ENCODE peak calls at places on chromosomes 6 and 20, in eight cellular contexts. G is HCT116, Z is HepG2, X is K562, O is prostate gland, L is endothelial cell of umbilical vein, K is upper lobe of left lung, N is stomach. W is an unnamed sample.

GRCh38 chr6:159062965-159063364 is 18.2 kb upstream of the TAGAP start:
- DNase-seq in O (no peak), K (no peak), N (no peak), L (no peak), G (no peak), X (no peak), Z (no peak), W (no peak)

GRCh38 chr6:50541941-50542340 is 171.4 kb upstream of the TFAP2D start:
- DNase-seq in Z (no peak), K (no peak), X (no peak), O (no peak), L (no peak), N (no peak), G (no peak), W (no peak)

GRCh38 chr20:64113796-64114355 is 6.5 kb upstream of the NPBWR2 start:
- DNase-seq in K (peak), L (no peak), O (no peak), N (peak), Z (no peak), G (no peak), X (no peak), W (peak)

GRCh38 chr6:36752886-36753506 is 55.4 kb downstream of the RAB44 start:
- DNase-seq in K (peak), G (no peak), X (no peak), Z (no peak), N (no peak), O (no peak), L (no peak), W (peak)

GRCh38 chr6:135159531-135159930 is 21.6 kb upstream of the MYB start:
- DNase-seq in Z (no peak), K (no peak), X (no peak), L (no peak), G (no peak), O (no peak), N (no peak), W (no peak)

GRCh38 chr20:32168184-32168910 is 39.2 kb downstream of the PLAGL2 start:
- DNase-seq in Z (peak), O (no peak), K (no peak), N (no peak), X (no peak), G (peak), L (peak), W (no peak)

GRCh38 chr20:58981564-58982364 is 708 bp downstream of the NELFCD start:
- DNase-seq in Z (peak), O (no peak), K (peak), G (no peak), L (peak), N (peak), X (peak), W (no peak)

GRCh38 chr6:11270030-11271027 is 37.9 kb upstream of the NEDD9 start:
- DNase-seq in L (peak), Z (peak), O (no peak), N (no peak), G (no peak), K (no peak), X (no peak), W (peak)

GRCh38 chr6:100892116-100892515 is 11.0 kb upstream of the ASCC3 start:
- DNase-seq in G (no peak), K (no peak), X (no peak), O (no peak), Z (no peak), N (no peak), L (no peak), W (no peak)

GRCh38 chr6:164927288-164928040 is 381.9 kb downstream of the C6orf118 start:
- DNase-seq in O (peak), X (peak), Z (peak), L (peak), N (peak), G (peak), K (peak), W (peak)

GRCh38 chr6:144471986-144472385 is 186.9 kb downstream of the UTRN start:
- DNase-seq in G (no peak), X (no peak), K (no peak), L (no peak), N (no peak), Z (no peak), O (no peak), W (no peak)

GRCh38 chr6:47628448-47629272 is 69.7 kb upstream of the ADGRF4 start:
- DNase-seq in N (no peak), K (no peak), X (no peak), O (no peak), Z (no peak), G (no peak), L (no peak), W (no peak)

GRCh38 chr6:150491131-150491795 is 108.4 kb upstream of the PLEKHG1 start:
- DNase-seq in X (no peak), K (no peak), L (no peak), N (no peak), O (no peak), Z (no peak), G (peak), W (no peak)

GRCh38 chr6:107847844-107848802 is 24.0 kb upstream of the SCML4 start:
- DNase-seq in K (peak), X (peak), O (peak), Z (peak), G (peak), N (peak), L (peak), W (peak)

GRCh38 chr6:158279615-158280014 is 32.6 kb upstream of the TULP4 start:
- DNase-seq in Z (no peak), G (no peak), N (no peak), O (no peak), L (no peak), K (no peak), X (no peak), W (no peak)

GRCh38 chr6:72621243-72622093 is at the start of gene KCNQ5:
- DNase-seq in N (no peak), L (no peak), O (no peak), K (peak), Z (no peak), G (no peak), X (peak), W (peak)

GRCh38 chr6:158050955-158051354 is 69.3 kb downstream of the SYNJ2 start:
- DNase-seq in L (no peak), N (no peak), O (no peak), Z (no peak), G (no peak), K (no peak), X (no peak), W (no peak)

GRCh38 chr6:104754788-104755409 is 104.8 kb downstream of the HACE1 start:
- DNase-seq in G (no peak), L (no peak), K (no peak), N (no peak), O (no peak), X (no peak), Z (no peak), W (no peak)

GRCh38 chr20:50289581-50289980 is 99.0 kb downstream of the CEBPB start:
- DNase-seq in G (no peak), O (no peak), K (no peak), N (no peak), L (no peak), X (no peak), Z (no peak), W (no peak)

GRCh38 chr20:9407805-9408421 is 106.5 kb upstream of the LAMP5 start:
- DNase-seq in Z (peak), K (peak), L (peak), G (peak), N (peak), O (peak), X (peak), W (peak)

GRCh38 chr20:9409352-9409751 is 105.0 kb upstream of the LAMP5 start:
- DNase-seq in X (no peak), Z (no peak), N (no peak), G (no peak), L (peak), K (no peak), O (no peak), W (no peak)

GRCh38 chr20:9411833-9412232 is 102.6 kb upstream of the LAMP5 start:
- DNase-seq in N (no peak), K (no peak), L (no peak), G (no peak), O (no peak), Z (no peak), X (no peak), W (no peak)

GRCh38 chr20:9409981-9410380 is 104.4 kb upstream of the LAMP5 start:
- DNase-seq in K (no peak), N (no peak), X (no peak), G (no peak), Z (no peak), L (no peak), O (no peak), W (no peak)

GRCh38 chr20:9408422-9409300 is 105.7 kb upstream of the LAMP5 start:
- DNase-seq in L (peak), N (no peak), O (no peak), G (no peak), X (no peak), K (no peak), Z (no peak), W (no peak)
- TF ChIP-seq CTCF in L (no peak), N (no peak), O (no peak), G (no peak), X (no peak), K (no peak), Z (no peak), W (no peak)

GRCh38 chr6:39702265-39702664 is 22.9 kb downstream of the KIF6 start:
- DNase-seq in G (no peak), K (no peak), N (no peak), L (no peak), X (no peak), Z (no peak), O (no peak), W (no peak)

GRCh38 chr6:39707962-39708683 is 17.1 kb downstream of the KIF6 start:
- DNase-seq in K (no peak), Z (no peak), O (no peak), G (no peak), N (no peak), X (no peak), L (no peak), W (no peak)

DNA sequence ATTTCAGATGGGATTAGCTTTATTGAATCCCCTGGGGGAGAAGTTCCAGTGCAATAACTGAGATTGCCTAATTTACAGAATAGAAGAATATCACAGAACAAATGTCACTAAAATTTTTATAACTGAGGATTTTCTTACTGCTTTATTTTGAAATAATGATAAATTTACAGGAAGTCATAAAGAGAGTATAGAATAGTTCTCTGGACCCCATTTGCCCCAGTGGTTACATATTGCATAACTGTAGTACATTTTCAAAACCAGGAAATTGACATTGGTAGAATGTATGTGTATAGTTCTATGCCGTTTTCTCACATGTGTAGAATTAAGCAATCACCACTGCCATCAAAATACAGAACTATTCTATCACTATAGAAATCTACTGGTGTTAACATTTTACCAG is 18.4 kb downstream of the KIF6 start:
- DNase-seq in O (no peak), G (no peak), L (no peak), K (no peak), N (no peak), Z (no peak), X (no peak), W (no peak)
- TF ChIP-seq POLR2AphosphoS5 in O (no peak), G (no peak), L (no peak), K (no peak), N (no peak), Z (no peak), X (no peak), W (no peak)

GRCh38 chr6:38187285-38187684 is 367.8 kb downstream of the ZFAND3 start:
- DNase-seq in K (peak), Z (no peak), O (no peak), G (no peak), L (no peak), X (no peak), N (no peak), W (no peak)
- TF ChIP-seq CTCF in K (no peak), Z (peak), O (no peak), G (no peak), L (no peak), X (no peak), N (no peak), W (no peak)

GRCh38 chr6:148749678-148750077 is 2.8 kb downstream of the UST start:
- DNase-seq in X (no peak), Z (no peak), K (no peak), G (no peak), O (no peak), L (no peak), N (no peak), W (no peak)

GRCh38 chr6:148745926-148746325 is 904 bp upstream of the UST start:
- DNase-seq in K (no peak), N (no peak), Z (no peak), X (no peak), G (no peak), L (no peak), O (no peak), W (no peak)

GRCh38 chr6:148747145-148747492 is 289 bp downstream of the UST start:
- DNase-seq in L (peak), O (peak), X (peak), G (no peak), K (peak), N (peak), Z (no peak), W (peak)

GRCh38 chr6:148746363-148747144 is at the start of gene UST:
- DNase-seq in G (peak), X (peak), K (peak), N (peak), Z (no peak), O (peak), L (peak), W (peak)

DNA sequence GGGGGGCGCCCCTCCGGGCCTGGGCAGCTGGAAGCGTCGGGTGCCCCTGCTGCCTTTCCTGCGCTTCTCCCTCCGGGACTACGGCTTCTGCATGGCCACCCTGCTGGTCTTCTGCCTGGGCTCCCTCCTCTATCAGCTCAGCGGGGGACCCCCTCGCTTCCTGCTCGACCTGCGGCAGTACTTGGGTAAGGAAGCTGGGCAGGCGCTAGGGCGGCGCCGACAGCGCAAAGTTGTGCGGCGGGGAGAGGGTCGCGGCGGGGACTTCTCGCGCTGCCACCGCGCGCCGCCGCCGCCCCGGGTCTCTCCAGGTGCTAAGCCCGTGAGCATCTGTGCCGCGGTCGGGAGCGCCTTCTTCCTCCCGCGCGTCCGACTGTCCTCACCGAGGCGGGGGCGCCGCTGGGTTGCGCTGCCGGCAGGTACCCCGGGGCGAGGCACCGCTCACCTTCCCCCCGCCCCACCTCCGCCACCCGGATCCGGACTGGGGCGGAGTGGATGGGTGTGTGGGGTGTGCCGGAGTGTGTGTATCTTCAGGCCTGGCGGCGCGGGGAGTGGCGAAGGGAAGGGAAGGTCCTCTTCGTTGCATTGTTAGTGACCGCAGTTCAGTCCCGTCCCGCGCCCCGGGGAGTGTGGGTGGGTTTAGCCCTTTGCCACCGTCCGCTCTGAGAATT is 797 bp downstream of the UST start:
- DNase-seq in X (no peak), O (peak), N (peak), L (peak), Z (no peak), K (peak), G (no peak), W (peak)
- TF ChIP-seq POLR2AphosphoS5 in X (no peak), O (peak), N (no peak), L (no peak), Z (no peak), K (no peak), G (no peak), W (no peak)

GRCh38 chr20:33401042-33401921 is at the start of gene CDK5RAP1:
- DNase-seq in N (peak), K (peak), G (peak), L (peak), O (peak), X (peak), Z (peak), W (peak)
- TF ChIP-seq CTCF in N (no peak), K (no peak), G (no peak), L (no peak), O (no peak), X (no peak), Z (no peak), W (no peak)

DNA sequence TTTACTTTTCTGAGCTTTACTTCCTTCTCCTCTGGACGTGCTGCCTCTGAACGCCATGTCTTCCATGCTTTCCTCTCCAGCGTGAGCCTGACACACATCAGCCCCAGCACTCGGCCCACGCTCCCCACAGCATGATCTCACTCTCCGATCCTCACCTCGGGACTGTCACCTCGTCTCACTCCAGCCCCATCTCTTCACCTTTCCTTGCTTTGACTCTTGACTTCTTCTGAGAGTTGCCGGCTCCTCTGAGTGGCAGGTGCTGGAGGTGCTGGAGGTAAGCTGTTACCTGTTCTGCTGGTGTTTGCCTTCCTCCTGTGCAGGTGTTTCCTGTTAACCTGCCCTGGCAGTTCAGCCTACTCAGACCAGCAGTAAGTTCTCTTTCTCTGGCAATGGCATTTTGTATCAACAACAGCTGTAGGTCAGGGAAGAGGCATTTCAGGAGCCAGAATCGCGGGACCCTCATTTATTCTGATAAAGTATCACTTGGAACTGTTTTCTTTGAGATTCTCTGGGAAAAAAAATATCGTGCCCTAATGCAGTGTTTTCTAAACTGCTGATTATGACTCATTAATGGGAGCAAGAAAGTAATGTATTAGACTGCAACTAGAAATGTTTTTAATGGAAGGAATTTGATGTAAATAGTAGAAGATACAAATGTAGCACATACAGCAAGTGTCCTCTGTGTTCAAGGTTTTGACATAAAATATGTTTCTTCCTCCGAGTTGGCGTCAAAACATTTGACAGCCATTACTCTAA is 106.5 kb downstream of the ARID1B start:
- DNase-seq in X (no peak), O (peak), N (peak), K (peak), Z (no peak), G (no peak), L (peak), W (peak)
- TF ChIP-seq POLR2AphosphoS5 in X (no peak), O (no peak), N (no peak), K (no peak), Z (no peak), G (no peak), L (no peak), W (no peak)

GRCh38 chr6:90691823-90692222 is 105.0 kb upstream of the MAP3K7 start:
- DNase-seq in O (no peak), Z (no peak), K (no peak), N (no peak), G (no peak), X (no peak), L (no peak), W (no peak)
- TF ChIP-seq CTCF in O (no peak), Z (no peak), K (no peak), N (no peak), G (peak), X (no peak), L (no peak), W (peak)

DNA sequence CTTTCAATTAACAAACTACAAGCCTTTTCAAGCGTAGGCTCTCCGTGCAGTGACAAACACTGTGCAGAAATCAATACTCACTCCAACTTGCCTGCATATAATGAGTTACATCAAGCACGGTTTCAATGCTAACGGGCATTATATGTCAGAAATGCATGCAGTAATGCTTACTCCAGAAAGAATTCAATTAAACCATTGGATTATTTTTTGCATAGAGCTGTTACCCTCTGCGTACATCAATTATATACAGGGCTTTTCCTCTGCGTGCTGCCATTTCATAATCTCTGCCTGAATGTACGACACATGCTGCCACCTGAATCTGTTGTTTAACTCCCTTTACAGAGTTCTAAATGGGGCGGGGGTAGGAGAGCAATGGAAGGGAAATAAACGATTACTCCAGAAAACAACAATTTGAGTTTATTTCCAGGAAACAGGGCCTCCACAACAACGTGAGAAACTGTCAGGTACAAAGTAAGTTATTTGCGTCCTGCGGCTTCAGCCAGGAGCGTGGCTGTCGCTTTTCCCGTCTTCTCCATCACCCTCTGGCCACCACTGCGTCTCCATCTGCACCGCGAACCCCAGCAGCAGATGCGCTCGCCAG is 1.8 kb downstream of the PTPRK start:
- DNase-seq in K (no peak), O (no peak), N (no peak), X (no peak), L (peak), G (no peak), Z (no peak), W (no peak)
- TF ChIP-seq POLR2AphosphoS5 in K (no peak), O (no peak), N (no peak), X (no peak), L (no peak), G (no peak), Z (no peak), W (peak)

GRCh38 chr20:10448270-10449156 is 13.4 kb downstream of the SLX4IP start:
- DNase-seq in G (no peak), X (no peak), L (no peak), N (no peak), Z (no peak), O (no peak), K (no peak), W (no peak)

GRCh38 chr20:10449270-10449669 is 14.2 kb downstream of the SLX4IP start:
- DNase-seq in Z (no peak), G (no peak), L (no peak), X (no peak), N (no peak), O (no peak), K (no peak), W (no peak)

GRCh38 chr20:10445758-10446157 is 10.7 kb downstream of the SLX4IP start:
- DNase-seq in G (no peak), Z (no peak), N (no peak), L (no peak), K (no peak), O (no peak), X (no peak), W (no peak)

GRCh38 chr20:10443936-10444335 is 8.8 kb downstream of the SLX4IP start:
- DNase-seq in L (no peak), K (no peak), G (no peak), Z (no peak), O (no peak), N (no peak), X (no peak), W (no peak)

GRCh38 chr20:10447028-10447427 is 11.9 kb downstream of the SLX4IP start:
- DNase-seq in X (peak), O (no peak), K (no peak), L (peak), N (peak), Z (peak), G (peak), W (peak)
- TF ChIP-seq CTCF in X (no peak), O (no peak), K (no peak), L (no peak), N (no peak), Z (no peak), G (no peak), W (no peak)

GRCh38 chr20:62323146-62323979 is 20.6 kb downstream of the ADRM1 start:
- DNase-seq in G (no peak), X (no peak), Z (no peak), K (no peak), O (no peak), N (no peak), L (no peak), W (no peak)
- TF ChIP-seq POLR2AphosphoS5 in G (no peak), X (no peak), Z (no peak), K (no peak), O (no peak), N (no peak), L (no peak), W (no peak)

W was measured in transverse colon.